ENCODE peak calls at places on chromosomes 4 and X, in eight cellular contexts. F, V, D, T, C, P, G and O are unnamed samples.

GRCh38 chrX:140664939-140665338 is 44.6 kb upstream of the LINC00632 start:
- ATAC-seq in F (peak), V (peak), D (peak), T (no peak), C (no peak), P (no peak), G (no peak), O (no peak)

GRCh38 chrX:44042731-44043130 is 69.5 kb upstream of the NDP start:
- ATAC-seq in F (no peak), V (no peak), D (no peak), T (no peak), C (no peak), P (no peak), G (no peak), O (no peak)

GRCh38 chrX:33415454-33415853 is 204.1 kb upstream of the DMD start:
- ATAC-seq in F (no peak), V (no peak), D (peak), T (no peak), C (no peak), P (no peak), G (no peak), O (no peak)

GRCh38 chr4:34972189-34972588 is 1272.1 kb downstream of the ARAP2 start:
- ATAC-seq in F (no peak), V (no peak), D (no peak), T (no peak), C (no peak), P (no peak), G (no peak), O (no peak)

GRCh38 chr4:37320518-37321235 is 76.1 kb downstream of the NWD2 start:
- ATAC-seq in F (no peak), V (no peak), D (no peak), T (no peak), C (no peak), P (no peak), G (no peak), O (no peak)

GRCh38 chr4:96593422-96593821 is 753.5 kb downstream of the PDHA2 start:
- ATAC-seq in F (peak), V (no peak), D (no peak), T (no peak), C (no peak), P (no peak), G (peak), O (no peak)

GRCh38 chrX:56318076-56318475 is 85.9 kb downstream of the KLF8 start:
- ATAC-seq in F (no peak), V (no peak), D (no peak), T (no peak), C (no peak), P (no peak), G (no peak), O (no peak)

GRCh38 chr4:26131711-26132110 is 189.1 kb upstream of the RBPJ start:
- ATAC-seq in F (no peak), V (no peak), D (no peak), T (no peak), C (peak), P (no peak), G (no peak), O (no peak)

GRCh38 chrX:40167240-40168182 is 69.8 kb upstream of the BCOR start:
- ATAC-seq in F (peak), V (no peak), D (no peak), T (no peak), C (no peak), P (no peak), G (peak), O (peak)